ENCODE peak calls at places on chromosomes 3 and 15, in five cellular contexts. A, Y, H, D and W are unnamed samples.

GRCh38 chr3:170869645-170870593 is at the start of gene RPL22L1:
- DNase-seq in H (peak), A (peak), D (peak), Y (peak), W (peak)

GRCh38 chr3:143429628-143430514 is 310.3 kb downstream of the CHST2 start:
- DNase-seq in H (no peak), D (no peak), A (no peak), Y (peak), W (no peak)

GRCh38 chr3:69787436-69788168 is 48.3 kb downstream of the MITF start:
- DNase-seq in D (no peak), H (no peak), A (no peak), Y (no peak), W (no peak)

GRCh38 chr3:170724599-170724998 is 138.7 kb upstream of the SLC7A14 start:
- DNase-seq in A (no peak), Y (no peak), H (no peak), D (no peak), W (no peak)

GRCh38 chr3:149180057-149180573 is 41.5 kb downstream of the CP start:
- DNase-seq in Y (peak), H (no peak), D (peak), A (no peak), W (no peak)

GRCh38 chr15:38430106-38430760 is 23.7 kb upstream of the FAM98B start:
- DNase-seq in Y (no peak), A (no peak), D (no peak), H (no peak), W (no peak)

GRCh38 chr15:51299187-51300015 is 39.0 kb downstream of the CYP19A1 start:
- DNase-seq in A (no peak), Y (no peak), H (no peak), D (peak), W (no peak)

GRCh38 chr3:151544164-151544548 is 83.3 kb upstream of the IGSF10 start:
- DNase-seq in A (no peak), H (no peak), D (no peak), Y (no peak), W (no peak)

GRCh38 chr15:73991260-73991659 is 835 bp downstream of the STOML1 start:
- DNase-seq in Y (no peak), H (no peak), A (no peak), D (no peak), W (no peak)

GRCh38 chr3:141875893-141876380 is 506 bp upstream of the ATP1B3 start:
- DNase-seq in D (no peak), A (no peak), Y (peak), H (peak), W (peak)

GRCh38 chr15:78064544-78064943 is 13.0 kb downstream of the TBC1D2B start:
- DNase-seq in D (no peak), H (no peak), Y (no peak), A (no peak), W (no peak)

GRCh38 chr15:75620776-75621536 is 4.6 kb downstream of the SNUPN start:
- DNase-seq in H (no peak), Y (no peak), A (no peak), D (no peak), W (no peak)

GRCh38 chr3:12442654-12443501 is 41.4 kb upstream of the TSEN2 start:
- DNase-seq in H (no peak), A (no peak), D (no peak), Y (no peak), W (no peak)

GRCh38 chr3:184807549-184807948 is 4.4 kb upstream of the VPS8 start:
- DNase-seq in H (no peak), Y (no peak), A (no peak), D (no peak), W (no peak)

GRCh38 chr3:105729662-105730061 is 139.2 kb downstream of the CBLB start:
- DNase-seq in Y (no peak), D (no peak), A (no peak), H (no peak), W (no peak)

GRCh38 chr3:109553573-109554371 is 216.4 kb upstream of the DPPA4 start:
- DNase-seq in Y (no peak), D (no peak), H (no peak), A (no peak), W (no peak)

GRCh38 chr15:31265871-31266711 is 60.5 kb upstream of the KLF13 start:
- DNase-seq in A (peak), D (no peak), Y (no peak), H (peak), W (peak)

GRCh38 chr3:137760341-137761098 is 3.6 kb upstream of the SOX14 start:
- DNase-seq in Y (no peak), H (peak), A (no peak), D (no peak), W (peak)

GRCh38 chr15:101466188-101466587 is 23.3 kb downstream of the PCSK6 start:
- DNase-seq in Y (no peak), A (no peak), D (no peak), H (no peak), W (no peak)

GRCh38 chr15:52200831-52201365 is 9.7 kb upstream of the GNB5 start:
- DNase-seq in D (no peak), H (no peak), Y (no peak), A (no peak), W (no peak)

GRCh38 chr3:87069963-87070362 is 79.0 kb upstream of the VGLL3 start:
- DNase-seq in D (no peak), Y (no peak), H (no peak), A (no peak), W (no peak)

GRCh38 chr3:125207507-125207906 is 5.0 kb downstream of the SLC12A8 start:
- DNase-seq in H (no peak), D (no peak), Y (no peak), A (no peak), W (no peak)

GRCh38 chr3:197354195-197355059 is 56.0 kb upstream of the DLG1 start:
- DNase-seq in A (peak), Y (no peak), D (no peak), H (no peak), W (peak)

GRCh38 chr3:107662109-107662477 is 139.3 kb downstream of the BBX start:
- DNase-seq in D (no peak), H (no peak), A (no peak), Y (no peak), W (no peak)

GRCh38 chr15:50182233-50183013 is 427 bp downstream of the SLC27A2 start:
- DNase-seq in A (no peak), H (peak), Y (peak), D (no peak), W (peak)

GRCh38 chr15:85331666-85332261 is 48.6 kb upstream of the AKAP13 start:
- DNase-seq in A (no peak), D (no peak), H (no peak), Y (no peak), W (no peak)
- TF ChIP-seq EP300 in A (no peak), D (no peak), H (no peak), Y (no peak), W (no peak)

DNA sequence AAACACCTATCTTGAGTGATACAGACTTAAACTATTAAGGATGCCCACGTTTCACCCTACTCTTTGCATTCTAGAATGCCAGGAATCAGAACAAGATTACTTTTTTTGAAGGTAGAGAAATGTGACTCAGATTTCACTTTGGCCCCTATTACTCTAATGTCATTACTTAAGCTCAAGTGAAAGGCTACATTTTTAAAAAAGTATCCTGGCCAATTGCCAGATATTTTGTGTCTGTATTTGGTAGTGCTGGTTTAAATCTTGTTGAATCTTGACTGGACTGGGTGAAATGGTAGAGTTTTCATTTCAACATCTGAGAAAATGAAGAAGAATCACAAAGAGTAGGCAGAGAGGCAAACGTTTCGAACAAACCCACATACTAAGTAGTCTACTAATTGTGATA is 218.2 kb upstream of the UBE2E1 start:
- DNase-seq in H (no peak), A (no peak), D (no peak), Y (no peak), W (no peak)
- TF ChIP-seq YY1 in H (no peak), A (no peak), D (no peak), Y (no peak), W (no peak)

GRCh38 chr3:126782554-126782953 is 78.5 kb downstream of the CHCHD6 start:
- DNase-seq in Y (no peak), D (no peak), H (no peak), A (no peak), W (no peak)
- TF ChIP-seq EP300 in Y (no peak), D (no peak), H (no peak), A (no peak), W (no peak)

DNA sequence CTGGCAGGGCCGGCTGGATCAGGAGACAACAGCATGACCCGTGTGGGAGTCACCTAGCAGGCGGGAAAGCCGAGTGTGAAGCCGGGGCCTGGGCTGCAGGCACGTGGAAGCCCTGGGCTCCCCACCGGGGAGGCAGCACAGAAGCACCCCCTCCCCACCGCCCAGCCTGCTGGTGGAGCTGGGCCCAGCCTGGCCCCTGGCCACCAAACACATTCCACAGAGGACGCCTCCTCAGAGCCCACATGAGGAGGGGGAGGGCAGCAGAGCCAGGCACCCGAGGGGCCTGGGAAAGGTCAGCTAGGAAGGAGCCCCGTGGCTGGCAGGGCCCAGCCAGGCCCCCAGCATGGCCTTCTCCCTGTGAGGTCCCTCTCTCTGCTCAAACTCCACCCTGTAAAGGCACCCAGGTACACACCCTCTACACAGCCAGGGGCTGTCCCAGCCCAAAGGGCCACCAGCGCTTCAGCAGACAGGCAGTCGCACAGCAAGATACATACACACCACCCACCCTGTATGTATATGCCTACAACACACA is 4.5 kb downstream of the PLXNB1 start:
- DNase-seq in A (no peak), Y (no peak), H (no peak), D (no peak), W (peak)
- TF ChIP-seq YY1 in A (no peak), Y (no peak), H (no peak), D (no peak), W (no peak)

GRCh38 chr3:58588030-58588614 is 10.9 kb upstream of the FAM107A start:
- DNase-seq in D (no peak), H (peak), Y (peak), A (no peak), W (no peak)

GRCh38 chr3:58586776-58587192 is 9.6 kb upstream of the FAM107A start:
- DNase-seq in H (peak), Y (no peak), D (no peak), A (no peak), W (no peak)

GRCh38 chr3:58585994-58586393 is 8.8 kb upstream of the FAM107A start:
- DNase-seq in H (no peak), A (no peak), Y (no peak), D (no peak), W (no peak)

GRCh38 chr3:58584690-58585004 is 7.5 kb upstream of the FAM107A start:
- DNase-seq in D (no peak), H (no peak), Y (no peak), A (no peak), W (no peak)

DNA sequence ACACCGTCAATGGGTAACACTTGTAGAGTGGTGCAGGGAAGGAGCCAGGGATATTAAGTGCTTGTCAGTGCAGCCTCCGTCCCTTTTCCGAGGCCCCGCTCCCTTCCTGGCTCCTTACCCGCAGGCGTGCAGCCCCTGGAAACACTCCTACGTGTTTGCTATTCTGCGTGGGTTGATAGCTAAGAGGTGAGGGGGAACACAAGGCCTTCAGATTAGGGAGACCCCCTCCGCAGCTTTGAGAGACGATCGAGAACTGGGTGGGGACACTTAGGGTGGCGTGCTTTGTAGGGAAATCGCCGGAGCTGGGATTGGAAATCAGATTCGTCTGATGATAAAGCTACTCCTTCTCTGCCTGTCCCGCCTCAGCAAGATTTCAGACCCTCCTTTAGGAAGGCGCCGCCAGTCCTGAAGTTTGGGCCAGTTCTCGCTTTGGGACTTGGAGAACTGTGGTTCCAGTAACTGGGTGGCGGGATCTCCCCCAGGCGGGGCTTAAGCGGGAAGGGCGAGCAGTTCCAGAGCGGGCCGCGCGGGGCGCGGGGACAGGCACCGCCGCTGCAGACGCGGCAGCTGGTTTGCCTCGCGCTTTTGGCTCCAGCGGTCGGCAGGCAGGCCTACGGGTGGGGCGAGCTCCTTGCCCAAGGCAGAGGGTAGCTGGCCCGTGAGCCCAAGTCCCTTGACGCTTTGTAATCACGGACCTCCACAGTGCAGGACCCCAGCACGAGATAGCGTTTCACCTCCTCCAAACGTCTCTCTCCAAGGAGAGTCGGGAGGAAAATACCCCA is 8.0 kb upstream of the FAM107A start:
- DNase-seq in A (no peak), H (peak), D (peak), Y (peak), W (peak)
- TF ChIP-seq EP300 in A (no peak), H (peak), D (no peak), Y (no peak), W (no peak)

GRCh38 chr3:127484601-127485388 is 105.7 kb downstream of the TPRA1 start:
- DNase-seq in A (no peak), Y (no peak), H (peak), D (no peak), W (peak)
- TF ChIP-seq YY1 in A (no peak), Y (no peak), H (no peak), D (no peak), W (no peak)

GRCh38 chr3:1848935-1849334 is 249.7 kb upstream of the CNTN4 start:
- DNase-seq in H (no peak), D (no peak), A (no peak), Y (no peak), W (no peak)

GRCh38 chr3:1843111-1843510 is 255.6 kb upstream of the CNTN4 start:
- DNase-seq in D (no peak), H (no peak), Y (no peak), A (no peak), W (no peak)

GRCh38 chr3:1852950-1853349 is 245.7 kb upstream of the CNTN4 start:
- DNase-seq in A (no peak), D (no peak), Y (no peak), H (no peak), W (no peak)

DNA sequence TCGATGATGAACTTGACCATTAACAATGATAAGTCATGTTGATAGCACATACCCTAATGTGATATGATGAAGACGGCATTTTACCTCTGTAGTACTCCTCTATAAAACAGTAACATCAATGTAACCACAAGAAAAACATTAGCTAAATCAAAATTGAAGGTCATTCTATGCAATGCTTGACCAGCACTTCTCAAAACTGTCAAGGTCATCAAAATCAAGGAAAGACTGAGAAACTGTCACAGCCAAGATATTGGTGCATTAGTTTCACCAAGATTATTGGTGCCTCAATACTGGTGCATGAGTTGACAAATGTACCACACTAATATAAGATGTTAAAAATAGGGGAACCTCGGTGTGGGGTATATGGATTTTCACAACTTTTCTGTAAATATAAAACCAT is 251.1 kb upstream of the CNTN4 start:
- DNase-seq in A (no peak), D (no peak), H (no peak), Y (no peak), W (no peak)
- TF ChIP-seq EP300 in A (no peak), D (no peak), H (no peak), Y (no peak), W (no peak)

GRCh38 chr15:25690673-25691543 is 172.2 kb downstream of the ATP10A start:
- DNase-seq in Y (no peak), D (no peak), H (no peak), A (no peak), W (no peak)
- TF ChIP-seq YY1 in Y (no peak), D (no peak), H (no peak), A (no peak), W (no peak)

DNA sequence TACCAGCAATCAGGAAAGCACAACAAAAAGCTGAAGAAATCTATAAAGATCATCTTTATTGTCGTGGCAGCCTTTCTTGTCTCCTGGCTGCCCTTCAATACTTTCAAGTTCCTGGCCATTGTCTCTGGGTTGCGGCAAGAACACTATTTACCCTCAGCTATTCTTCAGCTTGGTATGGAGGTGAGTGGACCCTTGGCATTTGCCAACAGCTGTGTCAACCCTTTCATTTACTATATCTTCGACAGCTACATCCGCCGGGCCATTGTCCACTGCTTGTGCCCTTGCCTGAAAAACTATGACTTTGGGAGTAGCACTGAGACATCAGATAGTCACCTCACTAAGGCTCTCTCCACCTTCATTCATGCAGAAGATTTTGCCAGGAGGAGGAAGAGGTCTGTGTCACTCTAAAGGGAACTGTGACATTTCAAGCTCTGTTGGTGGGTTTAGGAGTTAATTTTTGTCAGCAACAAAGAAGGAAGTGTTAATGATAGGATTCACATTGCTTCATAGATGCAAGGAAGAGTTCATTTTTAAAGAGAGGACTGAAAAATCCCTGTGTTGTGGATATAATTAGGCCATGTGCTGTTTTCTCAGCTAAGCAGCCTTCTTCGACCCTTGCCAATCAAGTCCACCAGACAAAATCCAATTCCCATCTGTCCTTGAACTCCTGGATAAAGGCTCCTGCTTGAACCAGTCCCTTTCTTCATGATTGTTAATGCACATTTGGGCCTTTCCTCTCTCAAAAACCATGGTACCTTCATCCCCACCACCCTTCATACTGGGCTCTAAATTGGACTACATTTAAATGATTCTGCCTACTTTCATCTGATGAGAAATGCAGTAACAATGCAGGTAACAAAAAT is 1.2 kb downstream of the GPR15 start:
- DNase-seq in Y (no peak), H (no peak), D (no peak), A (no peak), W (no peak)
- TF ChIP-seq EP300 in Y (no peak), H (no peak), D (no peak), A (no peak), W (no peak)